ENCODE peak calls at places on chromosomes 1 and 21, in five cellular contexts. W, X, Q, N and F are unnamed samples.

GRCh38 chr1:53079251-53079650 is 17.2 kb downstream of the PODN start:
- DNase-seq in W (no peak), X (no peak), Q (no peak), N (no peak), F (no peak)

GRCh38 chr21:16169810-16170209 is 440.0 kb downstream of the USP25 start:
- DNase-seq in W (no peak), X (no peak), Q (no peak), N (no peak), F (no peak)

GRCh38 chr1:34460193-34460592 is 283.5 kb downstream of the C1orf94 start:
- DNase-seq in W (peak; percentile 44), X (no peak), Q (peak; percentile 11), N (peak; percentile 31), F (no peak)

GRCh38 chr1:159925713-159926066 is 383 bp upstream of the TAGLN2 start:
- DNase-seq in W (no peak), X (no peak), Q (no peak), N (no peak), F (no peak)

GRCh38 chr1:178310685-178311105 is 186.1 kb downstream of the CLEC20A start:
- DNase-seq in W (no peak), X (peak; percentile 39), Q (peak; percentile 46), N (no peak), F (peak; percentile 80)

GRCh38 chr1:20477355-20478071 is 8.5 kb downstream of the CAMK2N1 start:
- DNase-seq in W (no peak), X (no peak), Q (no peak), N (no peak), F (peak; percentile 65)

GRCh38 chr1:204448321-204448964 is 36.8 kb upstream of the PPP1R15B start:
- DNase-seq in W (no peak), X (no peak), Q (no peak), N (no peak), F (no peak)

GRCh38 chr1:58968360-58968952 is 184.6 kb upstream of the JUN start:
- DNase-seq in W (peak; percentile 49), X (no peak), Q (peak; percentile 5), N (peak; percentile 9), F (peak; percentile 46)

GRCh38 chr1:195590649-195591048 is 1017.6 kb downstream of the KCNT2 start:
- DNase-seq in W (no peak), X (no peak), Q (no peak), N (no peak), F (peak; percentile 1)

GRCh38 chr1:245870698-245871097 is 636.4 kb downstream of the SMYD3 start:
- DNase-seq in W (no peak), X (no peak), Q (no peak), N (no peak), F (no peak)

GRCh38 chr1:214469290-214469689 is 82.1 kb downstream of the PTPN14 start:
- DNase-seq in W (no peak), X (no peak), Q (no peak), N (no peak), F (no peak)

GRCh38 chr1:52002038-52002917 is 11.8 kb upstream of the RAB3B start:
- DNase-seq in W (peak; percentile 52), X (peak; percentile 58), Q (peak; percentile 79), N (peak; percentile 24), F (peak; percentile 95)

GRCh38 chr1:220952941-220953340 is 73.7 kb downstream of the HLX start:
- DNase-seq in W (no peak), X (no peak), Q (no peak), N (no peak), F (no peak)

GRCh38 chr21:8989883-8990325 is 1531.5 kb upstream of the TPTE start:
- DNase-seq in W (no peak), X (no peak), Q (no peak), N (no peak), F (no peak)

GRCh38 chr1:30778156-30778978 is 20.8 kb upstream of the LAPTM5 start:
- DNase-seq in W (no peak), X (peak; percentile 23), Q (peak; percentile 54), N (no peak), F (peak; percentile 85)

GRCh38 chr1:26082020-26082350 is 14.6 kb upstream of the TRIM63 start:
- DNase-seq in W (no peak), X (no peak), Q (no peak), N (no peak), F (no peak)

GRCh38 chr1:204337047-204337446 is 22.7 kb downstream of the PLEKHA6 start:
- DNase-seq in W (no peak), X (no peak), Q (no peak), N (no peak), F (no peak)

GRCh38 chr1:15055736-15056415 is 97.7 kb upstream of the TMEM51 start:
- DNase-seq in W (no peak), X (no peak), Q (no peak), N (no peak), F (no peak)

GRCh38 chr1:89900323-89900722 is 79.5 kb downstream of the LRRC8D start:
- DNase-seq in W (no peak), X (no peak), Q (no peak), N (no peak), F (no peak)

GRCh38 chr1:30409476-30410152 is 313.8 kb downstream of the MATN1 start:
- DNase-seq in W (peak; percentile 16), X (no peak), Q (no peak), N (no peak), F (no peak)

GRCh38 chr1:15353839-15354579 is 55.7 kb upstream of the EFHD2 start:
- DNase-seq in W (no peak), X (no peak), Q (peak; percentile 49), N (no peak), F (peak; percentile 38)

GRCh38 chr1:22689505-22689904 is 21.1 kb upstream of the EPHB2 start:
- DNase-seq in W (no peak), X (peak; percentile 72), Q (peak; percentile 68), N (no peak), F (peak; percentile 96)

GRCh38 chr21:33362044-33362555 is 37.3 kb downstream of the IFNAR1 start:
- DNase-seq in W (peak; percentile 46), X (no peak), Q (no peak), N (peak; percentile 57), F (no peak)

GRCh38 chr1:177953549-177953948 is 16.3 kb downstream of the SEC16B start:
- DNase-seq in W (no peak), X (no peak), Q (no peak), N (no peak), F (no peak)

GRCh38 chr21:36990508-36991205 is 15.8 kb upstream of the RIPPLY3 start:
- DNase-seq in W (no peak), X (no peak), Q (no peak), N (no peak), F (no peak)

GRCh38 chr21:43880111-43880985 is 15.3 kb downstream of the AGPAT3 start:
- DNase-seq in W (peak; percentile 56), X (no peak), Q (no peak), N (no peak), F (peak; percentile 18)

GRCh38 chr1:31797216-31797615 is 18.6 kb downstream of the SPOCD1 start:
- DNase-seq in W (no peak), X (no peak), Q (no peak), N (no peak), F (no peak)

GRCh38 chr21:45064618-45065399 is 9.6 kb upstream of the ADARB1 start:
- DNase-seq in W (no peak), X (no peak), Q (no peak), N (no peak), F (no peak)

GRCh38 chr1:46166521-46167462 is 8.1 kb upstream of the TSPAN1 start:
- DNase-seq in W (peak; percentile 35), X (no peak), Q (no peak), N (peak; percentile 41), F (no peak)

GRCh38 chr1:236685917-236686814 is at the start of gene ACTN2:
- DNase-seq in W (peak; percentile 35), X (peak; percentile 26), Q (peak; percentile 68), N (peak; percentile 48), F (no peak)

GRCh38 chr1:40736085-40736531 is 44.6 kb downstream of the NFYC start:
- DNase-seq in W (no peak), X (no peak), Q (no peak), N (no peak), F (peak; percentile 82)

GRCh38 chr1:76059461-76059860 is 15.1 kb upstream of the ST6GALNAC3 start:
- DNase-seq in W (no peak), X (no peak), Q (no peak), N (no peak), F (no peak)

GRCh38 chr1:7469255-7469938 is 301.7 kb upstream of the VAMP3 start:
- DNase-seq in W (no peak), X (peak; percentile 70), Q (no peak), N (no peak), F (no peak)

GRCh38 chr1:150619576-150620509 is 9.6 kb downstream of the ENSA start:
- DNase-seq in W (no peak), X (peak; percentile 36), Q (no peak), N (no peak), F (peak; percentile 80)

GRCh38 chr1:226763741-226764264 is 24.7 kb upstream of the ITPKB start:
- DNase-seq in W (no peak), X (no peak), Q (no peak), N (peak; percentile 10), F (peak; percentile 96)

GRCh38 chr1:64470670-64471217 is 815 bp downstream of the CACHD1 start:
- DNase-seq in W (no peak), X (no peak), Q (no peak), N (no peak), F (no peak)

GRCh38 chr21:42641311-42642218 is 11.9 kb upstream of the PDE9A start:
- DNase-seq in W (no peak), X (no peak), Q (no peak), N (no peak), F (no peak)

GRCh38 chr1:30185809-30186208 is 537.6 kb downstream of the MATN1 start:
- DNase-seq in W (peak; percentile 17), X (no peak), Q (no peak), N (no peak), F (no peak)